ENCODE peak calls at places on chromosomes 4 and X, in six cellular contexts. D is heart left ventricle, X is WERI-Rb-1, T is fibroblast of mammary gland, Q is brain microvascular endothelial cell, Z is AG09309. A is an unnamed sample.

GRCh38 chr4:125187221-125187620 is 127.5 kb upstream of the FAT4 start:
- DNase-seq in D (no peak), Q (no peak), Z (peak; percentile 46), X (no peak), T (peak; percentile 85), A (peak; percentile 83)

GRCh38 chr4:6228158-6229067 is 28.1 kb upstream of the JAKMIP1 start:
- DNase-seq in T (no peak), Q (no peak), X (peak; percentile 5), Z (no peak), D (no peak), A (no peak)

GRCh38 chr4:25857403-25857802 is 5.4 kb downstream of the SEL1L3 start:
- DNase-seq in X (no peak), Q (no peak), D (no peak), T (peak; percentile 18), Z (no peak), A (no peak)

GRCh38 chr4:139556735-139557505 is 901 bp upstream of the SETD7 start:
- DNase-seq in X (peak; percentile 63), T (no peak), D (peak; percentile 77), Q (no peak), Z (no peak), A (peak; percentile 18)

GRCh38 chr4:10577495-10577894 is 107.1 kb downstream of the CLNK start:
- DNase-seq in Q (no peak), T (no peak), D (no peak), X (no peak), Z (no peak), A (no peak)

GRCh38 chr4:81818385-81818784 is 346.7 kb upstream of the RASGEF1B start:
- DNase-seq in Z (no peak), D (no peak), X (no peak), Q (no peak), T (no peak), A (no peak)

GRCh38 chrX:129679856-129680255 is 25.1 kb upstream of the APLN start:
- DNase-seq in X (peak; percentile 21), Q (no peak), D (no peak), T (peak; percentile 56), Z (no peak), A (no peak)

GRCh38 chr4:24730256-24731001 is 64.9 kb upstream of the SOD3 start:
- DNase-seq in Q (no peak), X (peak; percentile 79), Z (peak; percentile 73), T (peak; percentile 86), D (peak; percentile 83), A (peak; percentile 71)

GRCh38 chr4:145909773-145910172 is 28.9 kb downstream of the ZNF827 start:
- DNase-seq in X (no peak), D (no peak), Z (no peak), Q (no peak), T (peak; percentile 23), A (peak; percentile 37)

GRCh38 chr4:150072906-150073714 is 5.1 kb upstream of the DCLK2 start:
- DNase-seq in T (peak; percentile 96), Q (peak; percentile 78), X (no peak), D (no peak), Z (peak; percentile 95), A (peak; percentile 92)

GRCh38 chrX:151359931-151360871 is 36.8 kb upstream of the VMA21 start:
- DNase-seq in Z (no peak), Q (no peak), D (peak; percentile 44), X (peak; percentile 62), T (no peak), A (peak; percentile 5)

DNA sequence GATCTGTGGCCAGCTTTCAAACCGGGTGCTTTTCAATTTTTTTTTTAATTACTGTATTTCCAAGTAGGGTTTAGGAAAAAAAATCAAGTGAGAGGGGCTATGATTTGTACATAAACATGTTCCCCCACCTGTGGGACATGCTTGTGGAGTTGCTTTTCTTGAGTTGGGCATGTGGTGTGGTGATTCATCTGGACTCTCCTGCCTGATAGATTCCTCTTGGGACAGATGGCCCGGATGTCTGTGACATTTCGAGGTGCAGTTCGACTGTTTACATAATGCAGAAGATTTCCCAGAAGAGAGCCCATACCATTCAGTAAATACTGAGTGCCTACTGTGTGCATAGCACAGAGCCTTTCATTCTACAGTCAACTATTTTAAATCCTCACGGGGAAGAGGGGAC is 49.9 kb downstream of the DOCK11 start:
- DNase-seq in D (no peak), T (no peak), X (no peak), Q (peak; percentile 18), Z (no peak), A (peak; percentile 20)
- TF ChIP-seq CTCF in D (no peak), T (no peak), X (no peak), Q (no peak), Z (no peak), A (no peak)

GRCh38 chrX:31036895-31037294 is 34.9 kb downstream of the FTHL17 start:
- DNase-seq in Z (peak; percentile 11), D (no peak), X (peak; percentile 55), T (peak; percentile 58), Q (peak; percentile 60), A (peak; percentile 66)

GRCh38 chrX:31039327-31039711 is 32.5 kb downstream of the FTHL17 start:
- DNase-seq in X (no peak), Z (no peak), Q (no peak), D (no peak), T (no peak), A (no peak)

DNA sequence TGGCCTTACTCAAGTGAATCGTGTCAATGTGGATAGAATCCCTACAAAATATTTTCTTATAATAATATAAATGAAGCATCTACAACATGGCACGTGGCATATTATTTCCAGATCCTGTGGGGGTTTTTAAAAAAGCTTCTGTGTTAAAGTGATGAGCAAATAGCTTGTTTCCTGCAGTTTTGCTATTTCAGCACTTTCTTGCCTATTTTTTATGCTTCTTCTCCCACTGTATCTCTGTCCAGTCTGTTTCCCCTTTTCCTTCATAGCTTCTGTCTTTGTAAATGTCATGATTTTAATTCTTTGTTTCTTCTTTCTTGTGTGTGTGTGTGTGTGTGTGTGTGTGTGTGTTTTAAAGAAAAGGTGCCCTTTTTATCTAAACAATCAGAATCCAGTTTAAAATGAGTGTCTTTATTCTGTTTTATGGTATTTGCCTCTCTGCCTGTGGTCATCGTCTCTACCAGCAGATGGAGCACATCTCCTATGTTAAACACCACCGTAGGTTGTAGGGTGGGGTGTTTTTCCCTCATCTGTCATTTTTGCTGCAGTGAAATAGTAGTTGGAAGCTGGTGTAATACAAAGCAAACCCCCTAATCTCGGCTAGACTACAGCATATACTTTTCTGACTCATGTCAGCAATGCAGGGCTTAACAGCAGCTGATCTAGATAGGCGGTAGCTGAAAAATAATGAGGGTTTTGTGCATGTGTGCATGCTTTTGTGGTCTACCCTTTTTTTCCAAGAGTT is 33.1 kb downstream of the FTHL17 start:
- DNase-seq in Q (peak; percentile 37), X (peak; percentile 40), T (peak; percentile 35), Z (peak; percentile 18), D (no peak), A (peak; percentile 65)
- TF ChIP-seq CTCF in Q (peak; percentile 71), X (peak; percentile 57), T (peak; percentile 62), Z (peak; percentile 70), D (peak; percentile 58), A (peak; percentile 52)

DNA sequence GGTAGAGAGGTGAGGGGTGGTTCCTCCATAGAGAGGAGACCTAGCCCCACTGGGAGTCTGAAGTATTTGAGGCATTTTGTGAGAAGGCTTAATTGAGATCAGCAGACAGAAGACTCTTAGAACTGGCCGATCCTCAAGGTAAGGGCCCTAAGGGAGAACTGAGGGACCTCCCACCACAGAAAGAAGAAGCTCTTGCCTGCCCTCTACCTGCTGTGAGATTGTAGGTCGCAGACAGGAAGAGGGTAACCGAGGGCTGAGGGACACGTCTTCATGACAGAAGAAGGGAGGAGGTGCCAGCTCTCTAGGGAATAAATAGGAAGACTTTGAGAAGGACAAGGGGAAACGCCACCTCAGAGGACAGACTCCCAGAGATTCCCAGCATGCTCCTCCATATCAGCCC is 24.1 kb upstream of the MAGEC1 start:
- DNase-seq in Z (no peak), T (no peak), D (no peak), Q (no peak), X (no peak), A (peak; percentile 2)
- TF ChIP-seq CTCF in Z (no peak), T (no peak), D (no peak), Q (no peak), X (no peak), A (no peak)

DNA sequence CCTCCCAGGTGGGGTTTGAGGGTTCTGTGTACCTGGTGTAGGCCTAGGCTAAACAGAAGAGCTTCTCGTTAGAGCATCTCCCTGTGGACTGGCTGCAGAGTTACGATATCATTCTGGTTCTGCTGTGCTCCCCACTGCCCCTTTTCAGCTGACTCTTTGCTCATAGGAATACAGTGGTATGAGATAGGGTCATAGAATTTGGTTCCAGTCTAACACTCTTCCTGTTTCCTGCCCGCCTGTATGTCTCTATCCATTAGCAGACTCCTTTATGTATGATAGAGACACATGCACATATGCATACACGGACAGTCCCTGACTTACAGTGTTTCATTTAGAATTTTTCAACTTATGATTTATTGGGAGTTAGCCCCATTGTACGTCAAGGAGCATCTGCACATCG is 15.3 kb downstream of the RNF4 start:
- DNase-seq in D (no peak), T (no peak), Q (no peak), X (no peak), Z (no peak), A (no peak)
- TF ChIP-seq CTCF in D (no peak), T (no peak), Q (no peak), X (no peak), Z (no peak), A (no peak)

GRCh38 chr4:2087170-2087569 is 28.0 kb downstream of the NAT8L start:
- DNase-seq in D (no peak), Z (no peak), Q (no peak), X (no peak), T (peak; percentile 5), A (peak; percentile 11)
- TF ChIP-seq CTCF in D (no peak), Z (peak; percentile 28), Q (peak; percentile 37), X (no peak), T (peak; percentile 27), A (peak; percentile 24)

DNA sequence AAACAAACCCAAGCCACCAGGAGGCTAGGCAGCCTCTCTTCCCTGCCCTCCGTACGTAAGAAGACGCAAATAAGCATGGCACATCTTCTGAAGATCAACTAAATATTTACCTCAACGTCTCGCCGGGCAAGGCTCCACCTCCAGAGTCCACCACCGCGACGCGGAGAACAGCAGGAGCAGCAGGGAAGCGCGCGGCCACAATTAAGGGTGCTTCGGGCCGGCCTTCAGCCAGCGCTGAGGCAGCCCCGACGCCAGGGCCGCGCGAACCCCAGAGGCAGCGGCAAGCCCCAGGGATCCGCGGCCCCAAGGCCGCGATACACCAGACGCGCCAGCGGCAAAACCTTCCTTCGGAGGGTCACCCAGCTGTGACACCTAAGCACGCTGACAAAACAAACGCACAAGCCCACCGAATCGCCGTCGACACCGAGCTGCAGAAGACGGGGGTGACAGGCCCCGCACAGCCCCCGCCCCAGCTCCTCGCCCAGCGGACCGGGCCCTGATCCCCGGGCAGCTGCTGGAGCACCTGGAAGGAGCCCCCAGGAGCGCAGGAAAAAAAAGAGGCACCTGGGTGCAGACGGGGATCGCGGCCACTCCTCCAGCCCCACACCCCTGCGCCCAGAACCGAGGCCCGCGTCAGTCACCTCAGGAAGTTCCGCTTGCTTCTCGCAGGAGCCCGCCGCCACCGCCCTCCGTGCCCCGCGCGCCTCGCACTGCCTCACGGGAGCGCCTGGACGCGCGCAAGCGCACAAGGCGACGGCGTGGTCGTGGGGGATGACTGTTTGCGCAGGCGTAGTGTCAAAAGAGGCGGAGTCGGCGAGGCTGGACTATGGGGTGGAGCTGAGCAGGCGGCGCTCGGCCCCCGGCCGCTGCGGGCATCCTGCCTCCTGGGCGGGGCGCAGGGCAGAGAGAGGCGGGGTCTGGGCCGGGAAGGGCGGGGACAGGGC is at the start of the genes HAUS3 and POLN:
- DNase-seq in Z (peak; percentile 81), T (peak; percentile 97), D (peak; percentile 100), X (peak; percentile 99), Q (peak; percentile 94), A (peak; percentile 98)
- TF ChIP-seq CTCF in Z (no peak), T (no peak), D (no peak), X (no peak), Q (no peak), A (peak; percentile 24)